ENCODE peak calls at places on chromosomes 16 and 17, in ten cellular contexts. S, V, Q, K, M, O, Y, N, U and D are unnamed samples.

GRCh38 chr17:71057448-71057847 is 888.1 kb downstream of the KCNJ2 start:
- DNase-seq in S (no peak), V (no peak), Q (no peak), K (no peak), M (no peak), O (no peak), Y (no peak), N (no peak), U (no peak), D (no peak)

GRCh38 chr17:81868674-81869220 is 2.4 kb downstream of the ARHGDIA start:
- DNase-seq in S (peak), V (peak), Q (peak), K (peak), M (peak), O (peak), Y (peak), N (peak), U (no peak), D (no peak)

GRCh38 chr17:3798273-3799180 is 2.5 kb downstream of the ITGAE start:
- DNase-seq in S (no peak), V (no peak), Q (no peak), K (no peak), M (no peak), O (peak), Y (no peak), N (no peak), U (no peak), D (peak)

GRCh38 chr16:19753815-19754643 is 36.0 kb downstream of the IQCK start:
- DNase-seq in S (peak), V (no peak), Q (peak), K (peak), M (peak), O (peak), Y (no peak), N (no peak), U (no peak), D (no peak)

GRCh38 chr16:68037820-68038597 is 14.9 kb downstream of the DUS2 start:
- DNase-seq in S (no peak), V (no peak), Q (no peak), K (no peak), M (no peak), O (no peak), Y (no peak), N (no peak), U (no peak), D (peak)

GRCh38 chr16:17024514-17024913 is 446.2 kb downstream of the XYLT1 start:
- DNase-seq in S (no peak), V (no peak), Q (no peak), K (no peak), M (no peak), O (no peak), Y (no peak), N (no peak), U (no peak), D (no peak)

GRCh38 chr17:34413443-34414076 is 50.5 kb upstream of the CCL1 start:
- DNase-seq in S (no peak), V (no peak), Q (no peak), K (no peak), M (no peak), O (peak), Y (no peak), N (no peak), U (no peak), D (no peak)

GRCh38 chr17:47975189-47975814 is 4.4 kb downstream of the CDK5RAP3 start:
- DNase-seq in S (no peak), V (no peak), Q (no peak), K (no peak), M (no peak), O (no peak), Y (no peak), N (no peak), U (no peak), D (no peak)

GRCh38 chr17:47363171-47363570 is 39.4 kb downstream of the EFCAB13 start:
- DNase-seq in S (no peak), V (no peak), Q (no peak), K (no peak), M (no peak), O (no peak), Y (no peak), N (no peak), U (no peak), D (no peak)

GRCh38 chr16:287298-287811 is 4.4 kb downstream of the PDIA2 start:
- DNase-seq in S (no peak), V (no peak), Q (no peak), K (no peak), M (no peak), O (no peak), Y (peak), N (no peak), U (no peak), D (no peak)

GRCh38 chr17:57617218-57617617 is 127.9 kb downstream of the CCDC182 start:
- DNase-seq in S (no peak), V (no peak), Q (no peak), K (no peak), M (no peak), O (no peak), Y (no peak), N (no peak), U (no peak), D (no peak)

GRCh38 chr17:45690876-45691275 is 93.2 kb upstream of the CRHR1 start:
- DNase-seq in S (no peak), V (no peak), Q (no peak), K (no peak), M (no peak), O (no peak), Y (no peak), N (no peak), U (no peak), D (no peak)

GRCh38 chr17:39064374-39064773 is 87.1 kb downstream of the PLXDC1 start:
- DNase-seq in S (peak), V (no peak), Q (no peak), K (peak), M (no peak), O (peak), Y (no peak), N (no peak), U (no peak), D (no peak)

GRCh38 chr17:70654706-70655105 is 485.4 kb downstream of the KCNJ2 start:
- DNase-seq in S (no peak), V (no peak), Q (no peak), K (no peak), M (no peak), O (no peak), Y (no peak), N (no peak), U (no peak), D (no peak)

GRCh38 chr17:77327566-77328463 is 187.0 kb downstream of the SEC14L1 start:
- DNase-seq in S (no peak), V (no peak), Q (no peak), K (no peak), M (no peak), O (no peak), Y (no peak), N (peak), U (no peak), D (no peak)

GRCh38 chr16:19005561-19006445 is 22.1 kb downstream of the TMC7 start:
- DNase-seq in S (peak), V (peak), Q (peak), K (peak), M (peak), O (peak), Y (peak), N (no peak), U (no peak), D (no peak)

GRCh38 chr16:28057949-28058348 is 5.6 kb downstream of the GSG1L start:
- DNase-seq in S (no peak), V (no peak), Q (no peak), K (no peak), M (no peak), O (no peak), Y (no peak), N (no peak), U (no peak), D (no peak)

GRCh38 chr17:83056583-83057396 is 22.6 kb upstream of the METRNL start:
- DNase-seq in S (no peak), V (no peak), Q (no peak), K (no peak), M (no peak), O (no peak), Y (no peak), N (peak), U (no peak), D (no peak)

GRCh38 chr17:18187816-18188761 is 4.5 kb downstream of the ALKBH5 start:
- DNase-seq in S (peak), V (no peak), Q (no peak), K (peak), M (no peak), O (peak), Y (no peak), N (no peak), U (no peak), D (peak)

GRCh38 chr16:25747160-25747758 is 55.5 kb downstream of the HS3ST4 start:
- DNase-seq in S (no peak), V (no peak), Q (no peak), K (no peak), M (no peak), O (no peak), Y (no peak), N (no peak), U (no peak), D (peak)

GRCh38 chr16:52436646-52437645 is 110.0 kb downstream of the TOX3 start:
- DNase-seq in S (no peak), V (no peak), Q (no peak), K (no peak), M (no peak), O (no peak), Y (no peak), N (no peak), U (no peak), D (no peak)

GRCh38 chr17:59327136-59327878 is 4.1 kb upstream of the YPEL2 start:
- DNase-seq in S (no peak), V (no peak), Q (no peak), K (no peak), M (no peak), O (peak), Y (no peak), N (no peak), U (no peak), D (no peak)

GRCh38 chr16:55711959-55712876 is 56.4 kb downstream of the SLC6A2 start:
- DNase-seq in S (peak), V (peak), Q (peak), K (peak), M (peak), O (peak), Y (peak), N (peak), U (peak), D (peak)

GRCh38 chr16:75653926-75654325 is 6.4 kb downstream of the TERF2IP start:
- DNase-seq in S (peak), V (no peak), Q (no peak), K (peak), M (no peak), O (no peak), Y (no peak), N (no peak), U (no peak), D (no peak)

DNA sequence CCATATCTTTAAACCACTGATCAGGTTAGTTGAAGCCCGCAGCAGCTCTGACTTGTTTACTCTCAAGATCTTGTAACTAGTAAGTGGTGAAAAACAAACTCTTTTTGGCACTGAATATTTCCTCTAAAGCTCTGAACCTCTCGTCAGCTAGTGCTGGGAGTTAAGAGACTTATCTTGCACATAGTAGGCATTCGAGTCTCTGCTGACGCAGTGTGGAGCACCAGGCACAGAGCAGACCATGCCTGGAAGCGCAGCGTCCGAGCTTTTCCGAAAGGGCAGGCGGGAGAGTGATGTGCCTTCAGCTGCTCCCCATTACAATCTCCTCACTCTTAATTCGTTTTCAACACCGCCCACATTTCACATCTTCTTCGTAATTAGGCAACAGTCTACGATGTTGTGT is 63.0 kb downstream of the SMG6 start:
- DNase-seq in S (no peak), V (no peak), Q (no peak), K (no peak), M (no peak), O (peak), Y (no peak), N (no peak), U (no peak), D (no peak)
- H3K4me3 ChIP-seq in S (peak), V (no peak), Q (no peak), K (no peak), M (no peak), O (no peak), Y (peak), N (no peak), U (no peak), D (peak)

GRCh38 chr17:27327871-27328270 is 34.0 kb downstream of the WSB1 start:
- DNase-seq in S (no peak), V (no peak), Q (no peak), K (peak), M (no peak), O (peak), Y (no peak), N (no peak), U (no peak), D (no peak)
- TF ChIP-seq CTCF in S (no peak), V (no peak), Q (no peak), K (no peak), M (no peak), O (no peak), Y (no peak), N (no peak), U (no peak), D (no peak)

GRCh38 chr16:79110242-79110641 is 490.3 kb downstream of the MAF start:
- DNase-seq in S (no peak), V (no peak), Q (no peak), K (no peak), M (no peak), O (no peak), Y (no peak), N (no peak), U (no peak), D (no peak)

GRCh38 chr16:79110953-79111352 is 489.6 kb downstream of the MAF start:
- DNase-seq in S (no peak), V (no peak), Q (no peak), K (no peak), M (no peak), O (no peak), Y (no peak), N (no peak), U (no peak), D (no peak)

GRCh38 chr16:79114759-79115158 is 485.8 kb downstream of the MAF start:
- DNase-seq in S (no peak), V (no peak), Q (no peak), K (no peak), M (no peak), O (no peak), Y (no peak), N (no peak), U (no peak), D (no peak)
- H3K4me3 ChIP-seq in S (no peak), V (no peak), Q (no peak), K (no peak), M (no peak), O (no peak), Y (no peak), N (no peak), U (no peak), D (no peak)

DNA sequence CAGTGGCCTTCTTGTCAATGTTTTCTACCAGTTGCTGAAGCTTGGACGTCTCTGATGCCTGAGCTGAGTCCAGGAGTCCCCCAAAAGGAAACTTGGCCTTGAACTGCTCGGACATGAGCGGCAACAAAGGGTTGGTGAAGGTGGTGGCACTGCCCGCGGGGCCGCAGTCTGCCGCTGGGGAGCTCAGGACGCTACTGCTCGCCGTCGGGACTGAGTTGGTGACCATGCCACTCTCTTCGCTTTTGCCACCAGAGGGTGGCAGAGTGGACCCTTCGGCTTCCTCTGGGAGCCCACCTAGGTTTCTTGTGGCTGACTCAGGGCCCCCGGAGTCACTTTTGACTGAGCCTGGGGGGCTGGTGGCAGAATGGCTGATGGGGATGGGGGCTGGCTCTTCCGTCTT is 11.0 kb downstream of the SALL1 start:
- DNase-seq in S (no peak), V (no peak), Q (no peak), K (no peak), M (no peak), O (no peak), Y (no peak), N (no peak), U (no peak), D (no peak)
- TF ChIP-seq CTCF in S (no peak), V (no peak), Q (no peak), K (no peak), M (no peak), O (no peak), Y (no peak), N (no peak), U (no peak), D (no peak)

GRCh38 chr17:40534431-40535189 is 30.7 kb downstream of the CCR7 start:
- DNase-seq in S (no peak), V (no peak), Q (no peak), K (no peak), M (no peak), O (peak), Y (no peak), N (peak), U (no peak), D (no peak)

GRCh38 chr17:40530988-40531971 is 29.9 kb upstream of the TNS4 start:
- DNase-seq in S (no peak), V (no peak), Q (no peak), K (no peak), M (no peak), O (no peak), Y (no peak), N (peak), U (no peak), D (peak)

GRCh38 chr17:40533896-40534295 is 31.4 kb downstream of the CCR7 start:
- DNase-seq in S (no peak), V (no peak), Q (no peak), K (no peak), M (no peak), O (no peak), Y (no peak), N (peak), U (no peak), D (no peak)

GRCh38 chr17:40530531-40530987 is 29.1 kb upstream of the TNS4 start:
- DNase-seq in S (no peak), V (no peak), Q (no peak), K (no peak), M (no peak), O (no peak), Y (no peak), N (peak), U (no peak), D (no peak)

GRCh38 chr17:40532520-40533253 is 31.3 kb upstream of the TNS4 start:
- DNase-seq in S (peak), V (no peak), Q (no peak), K (peak), M (no peak), O (peak), Y (no peak), N (peak), U (no peak), D (no peak)
- H3K4me3 ChIP-seq in S (no peak), V (no peak), Q (no peak), K (no peak), M (no peak), O (no peak), Y (no peak), N (no peak), U (no peak), D (no peak)

DNA sequence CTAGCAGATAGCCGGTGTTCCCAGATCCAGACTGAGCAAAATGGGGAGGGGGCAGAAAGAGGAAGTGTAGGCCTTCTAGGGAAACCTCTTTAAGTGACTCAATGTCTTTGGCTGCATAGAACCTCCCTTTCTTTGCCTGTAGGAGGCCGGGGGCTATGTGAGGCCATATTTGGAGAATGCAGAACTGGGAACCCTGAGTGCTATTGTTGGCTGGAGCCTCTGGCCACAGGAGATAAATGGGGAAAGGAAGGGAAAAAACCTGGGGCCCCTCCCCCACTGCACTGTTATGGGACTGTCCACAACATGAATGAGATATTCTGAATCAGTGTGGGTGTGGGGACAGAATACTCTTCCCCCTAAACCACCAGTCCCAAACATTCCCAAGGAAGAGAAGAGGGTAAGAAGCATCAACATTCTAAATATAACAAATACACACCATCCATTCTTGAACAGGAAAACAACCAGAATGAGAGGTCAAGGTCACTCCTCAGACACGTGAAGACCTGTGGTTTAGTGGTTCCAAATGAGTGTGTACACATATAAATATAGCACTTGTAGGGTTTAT is 2.4 kb downstream of the VPS25 start:
- DNase-seq in S (peak), V (no peak), Q (no peak), K (peak), M (no peak), O (no peak), Y (no peak), N (no peak), U (no peak), D (peak)
- TF ChIP-seq CTCF in S (no peak), V (no peak), Q (no peak), K (no peak), M (no peak), O (peak), Y (no peak), N (no peak), U (no peak), D (no peak)

GRCh38 chr17:49817993-49818392 is 29.5 kb downstream of the KAT7 start:
- DNase-seq in S (no peak), V (no peak), Q (no peak), K (no peak), M (no peak), O (no peak), Y (no peak), N (no peak), U (peak), D (no peak)

GRCh38 chr17:49819651-49820050 is 28.2 kb downstream of the TAC4 start:
- DNase-seq in S (no peak), V (no peak), Q (no peak), K (no peak), M (no peak), O (no peak), Y (no peak), N (no peak), U (no peak), D (no peak)

GRCh38 chr17:49819118-49819517 is 28.8 kb downstream of the TAC4 start:
- DNase-seq in S (no peak), V (no peak), Q (no peak), K (no peak), M (no peak), O (no peak), Y (no peak), N (no peak), U (no peak), D (no peak)

GRCh38 chr17:49814781-49815496 is 26.5 kb downstream of the KAT7 start:
- DNase-seq in S (no peak), V (no peak), Q (no peak), K (no peak), M (no peak), O (no peak), Y (no peak), N (no peak), U (no peak), D (no peak)

GRCh38 chr17:49815761-49816281 is 27.3 kb downstream of the KAT7 start:
- DNase-seq in S (peak), V (no peak), Q (no peak), K (no peak), M (no peak), O (no peak), Y (no peak), N (no peak), U (no peak), D (no peak)
- H3K4me3 ChIP-seq in S (no peak), V (no peak), Q (no peak), K (no peak), M (no peak), O (no peak), Y (no peak), N (no peak), U (no peak), D (no peak)